ENCODE peak calls at places on chromosomes 12 and 14, in ten cellular contexts. One of them, this sample, is unnamed.
A peak's percentile ranks its signal among the peaks of the same experiment; 100 is the strongest.

GRCh38 chr14:28867571-28867970 is 101.0 kb downstream of the FOXG1 start:
- DNase-seq in psoas muscle: no peak
- DNase-seq in gastrocnemius medialis: no peak
- DNase-seq in small intestine: no peak
- DNase-seq in cardiac muscle cell: no peak
- DNase-seq in right cardiac atrium: no peak
- DNase-seq in fibroblast of lung: peak; percentile 17
- DNase-seq in ovary: no peak
- DNase-seq in aorta: no peak
- DNase-seq in HCT116: no peak
- DNase-seq in this sample: no peak

GRCh38 chr14:89813485-89814080 is 140.9 kb downstream of the EFCAB11 start:
- DNase-seq in psoas muscle: no peak
- DNase-seq in gastrocnemius medialis: no peak
- DNase-seq in small intestine: no peak
- DNase-seq in cardiac muscle cell: peak; percentile 42
- DNase-seq in right cardiac atrium: no peak
- DNase-seq in fibroblast of lung: peak; percentile 52
- DNase-seq in ovary: no peak
- DNase-seq in aorta: peak; percentile 84
- DNase-seq in HCT116: no peak
- DNase-seq in this sample: no peak

GRCh38 chr14:82075566-82075965 is 541.9 kb upstream of the SEL1L start:
- DNase-seq in psoas muscle: no peak
- DNase-seq in gastrocnemius medialis: no peak
- DNase-seq in small intestine: peak; percentile 13
- DNase-seq in cardiac muscle cell: peak; percentile 89
- DNase-seq in right cardiac atrium: peak; percentile 73
- DNase-seq in fibroblast of lung: no peak
- DNase-seq in ovary: peak; percentile 31
- DNase-seq in aorta: peak; percentile 79
- DNase-seq in HCT116: no peak
- DNase-seq in this sample: no peak

GRCh38 chr14:33943081-33943480 is 7.8 kb downstream of the EGLN3 start:
- DNase-seq in psoas muscle: no peak
- DNase-seq in gastrocnemius medialis: no peak
- DNase-seq in small intestine: peak; percentile 74
- DNase-seq in cardiac muscle cell: peak; percentile 28
- DNase-seq in right cardiac atrium: peak; percentile 46
- DNase-seq in fibroblast of lung: no peak
- DNase-seq in ovary: no peak
- DNase-seq in aorta: no peak
- DNase-seq in HCT116: no peak
- DNase-seq in this sample: no peak

GRCh38 chr12:1162083-1162760 is 171.2 kb downstream of the ERC1 start:
- DNase-seq in psoas muscle: no peak
- DNase-seq in gastrocnemius medialis: no peak
- DNase-seq in small intestine: no peak
- DNase-seq in cardiac muscle cell: no peak
- DNase-seq in right cardiac atrium: no peak
- DNase-seq in fibroblast of lung: no peak
- DNase-seq in ovary: no peak
- DNase-seq in aorta: no peak
- DNase-seq in HCT116: no peak
- DNase-seq in this sample: no peak

GRCh38 chr14:72518809-72519377 is 375.0 kb downstream of the DPF3 start:
- DNase-seq in psoas muscle: no peak
- DNase-seq in gastrocnemius medialis: no peak
- DNase-seq in small intestine: peak; percentile 26
- DNase-seq in cardiac muscle cell: no peak
- DNase-seq in right cardiac atrium: no peak
- DNase-seq in fibroblast of lung: no peak
- DNase-seq in ovary: no peak
- DNase-seq in aorta: no peak
- DNase-seq in HCT116: no peak
- DNase-seq in this sample: no peak

GRCh38 chr12:132205271-132206092 is 61.2 kb downstream of the NOC4L start:
- DNase-seq in psoas muscle: no peak
- DNase-seq in gastrocnemius medialis: no peak
- DNase-seq in small intestine: no peak
- DNase-seq in cardiac muscle cell: peak; percentile 14
- DNase-seq in right cardiac atrium: peak; percentile 33
- DNase-seq in fibroblast of lung: no peak
- DNase-seq in ovary: no peak
- DNase-seq in aorta: no peak
- DNase-seq in HCT116: no peak
- DNase-seq in this sample: no peak

GRCh38 chr12:74984631-74985030 is 225.0 kb downstream of the KCNC2 start:
- DNase-seq in psoas muscle: no peak
- DNase-seq in gastrocnemius medialis: no peak
- DNase-seq in small intestine: no peak
- DNase-seq in cardiac muscle cell: no peak
- DNase-seq in right cardiac atrium: no peak
- DNase-seq in fibroblast of lung: no peak
- DNase-seq in ovary: no peak
- DNase-seq in aorta: peak; percentile 72
- DNase-seq in HCT116: no peak
- DNase-seq in this sample: no peak

GRCh38 chr14:104563191-104563741 is 16.3 kb upstream of the C14orf180 start:
- DNase-seq in psoas muscle: no peak
- DNase-seq in gastrocnemius medialis: no peak
- DNase-seq in small intestine: no peak
- DNase-seq in cardiac muscle cell: no peak
- DNase-seq in right cardiac atrium: peak; percentile 48
- DNase-seq in fibroblast of lung: no peak
- DNase-seq in ovary: no peak
- DNase-seq in aorta: no peak
- DNase-seq in HCT116: no peak
- DNase-seq in this sample: no peak

GRCh38 chr12:105330283-105330937 is at the start of gene C12orf75:
- DNase-seq in psoas muscle: peak; percentile 73
- DNase-seq in gastrocnemius medialis: peak; percentile 31
- DNase-seq in small intestine: peak; percentile 76
- DNase-seq in cardiac muscle cell: peak; percentile 89
- DNase-seq in right cardiac atrium: peak; percentile 85
- DNase-seq in fibroblast of lung: peak; percentile 70
- DNase-seq in ovary: peak; percentile 81
- DNase-seq in aorta: peak; percentile 94
- DNase-seq in HCT116: peak; percentile 54
- DNase-seq in this sample: peak; percentile 93

GRCh38 chr14:61642246-61642982 is 52.9 kb upstream of the HIF1A start:
- DNase-seq in psoas muscle: no peak
- DNase-seq in gastrocnemius medialis: no peak
- DNase-seq in small intestine: no peak
- DNase-seq in cardiac muscle cell: no peak
- DNase-seq in right cardiac atrium: no peak
- DNase-seq in fibroblast of lung: peak; percentile 62
- DNase-seq in ovary: no peak
- DNase-seq in aorta: no peak
- DNase-seq in HCT116: no peak
- DNase-seq in this sample: no peak

GRCh38 chr12:91074068-91074819 is 16.4 kb upstream of the KERA start:
- DNase-seq in psoas muscle: no peak
- DNase-seq in gastrocnemius medialis: no peak
- DNase-seq in small intestine: no peak
- DNase-seq in cardiac muscle cell: no peak
- DNase-seq in right cardiac atrium: peak; percentile 30
- DNase-seq in fibroblast of lung: peak; percentile 26
- DNase-seq in ovary: no peak
- DNase-seq in aorta: no peak
- DNase-seq in HCT116: no peak
- DNase-seq in this sample: no peak

GRCh38 chr12:117155278-117156060 is 34.8 kb downstream of the FBXO21 start:
- DNase-seq in psoas muscle: peak; percentile 24
- DNase-seq in gastrocnemius medialis: no peak
- DNase-seq in small intestine: peak; percentile 67
- DNase-seq in cardiac muscle cell: peak; percentile 89
- DNase-seq in right cardiac atrium: peak; percentile 76
- DNase-seq in fibroblast of lung: peak; percentile 26
- DNase-seq in ovary: peak; percentile 76
- DNase-seq in aorta: peak; percentile 83
- DNase-seq in HCT116: peak; percentile 95
- DNase-seq in this sample: peak; percentile 61

GRCh38 chr12:904010-904414 is 45.5 kb downstream of the RAD52 start:
- DNase-seq in psoas muscle: no peak
- DNase-seq in gastrocnemius medialis: no peak
- DNase-seq in small intestine: no peak
- DNase-seq in cardiac muscle cell: no peak
- DNase-seq in right cardiac atrium: no peak
- DNase-seq in fibroblast of lung: no peak
- DNase-seq in ovary: no peak
- DNase-seq in aorta: no peak
- DNase-seq in HCT116: no peak
- DNase-seq in this sample: no peak

GRCh38 chr12:26833692-26834168 is 736 bp upstream of the ITPR2 start:
- DNase-seq in psoas muscle: peak; percentile 31
- DNase-seq in gastrocnemius medialis: no peak
- DNase-seq in small intestine: peak; percentile 76
- DNase-seq in cardiac muscle cell: peak; percentile 44
- DNase-seq in right cardiac atrium: peak; percentile 75
- DNase-seq in fibroblast of lung: peak; percentile 51
- DNase-seq in ovary: peak; percentile 68
- DNase-seq in aorta: peak; percentile 79
- DNase-seq in HCT116: no peak
- DNase-seq in this sample: peak; percentile 65

GRCh38 chr12:120584343-120585149 is 3.3 kb upstream of the POP5 start:
- DNase-seq in psoas muscle: peak; percentile 48
- DNase-seq in gastrocnemius medialis: no peak
- DNase-seq in small intestine: peak; percentile 73
- DNase-seq in cardiac muscle cell: peak; percentile 59
- DNase-seq in right cardiac atrium: peak; percentile 86
- DNase-seq in fibroblast of lung: no peak
- DNase-seq in ovary: peak; percentile 70
- DNase-seq in aorta: peak; percentile 84
- DNase-seq in HCT116: peak; percentile 13
- DNase-seq in this sample: peak; percentile 49

DNA sequence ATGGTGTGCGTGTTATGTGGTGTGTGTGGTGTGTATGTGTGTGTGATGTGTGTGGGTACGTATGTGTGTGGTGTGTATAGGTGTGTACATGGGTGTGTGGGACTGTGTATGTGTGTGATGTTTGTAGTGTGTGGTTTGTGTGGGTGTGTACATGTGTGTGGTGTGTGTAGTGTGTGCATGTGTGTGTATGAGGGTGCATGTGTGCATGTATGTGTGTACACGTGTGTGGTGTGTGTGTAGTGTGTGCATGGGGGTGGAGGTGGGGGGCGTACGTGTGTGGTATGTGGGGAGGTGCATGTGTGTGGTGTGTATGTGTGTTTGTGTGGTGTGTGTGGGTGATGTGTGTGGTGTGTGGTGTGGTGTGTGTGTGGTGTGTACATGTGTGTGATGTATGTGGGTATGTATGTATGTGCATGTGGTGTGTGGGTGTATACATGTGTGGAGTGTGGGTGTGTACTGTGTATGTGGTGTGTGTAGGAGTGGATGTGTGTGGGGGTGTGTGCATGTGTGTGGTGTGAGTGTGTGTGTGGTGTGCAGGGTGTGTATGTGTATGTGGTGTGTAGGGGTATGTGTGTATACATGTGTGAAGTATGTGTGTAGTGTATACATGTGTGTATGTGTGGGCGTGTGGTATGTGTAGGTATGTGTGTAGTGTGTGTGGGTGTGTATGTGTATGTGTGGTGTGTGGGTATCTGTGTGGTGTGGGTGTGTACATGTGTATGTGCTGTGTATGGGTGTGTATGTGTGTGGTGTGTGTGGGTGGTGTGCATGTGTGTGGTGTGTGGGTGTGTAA is 119.8 kb upstream of the GSC start:
- DNase-seq in psoas muscle: no peak
- DNase-seq in gastrocnemius medialis: no peak
- DNase-seq in small intestine: no peak
- DNase-seq in cardiac muscle cell: no peak
- DNase-seq in right cardiac atrium: no peak
- DNase-seq in fibroblast of lung: no peak
- DNase-seq in ovary: no peak
- DNase-seq in aorta: no peak
- DNase-seq in HCT116: no peak
- DNase-seq in this sample: no peak
- H3K27ac ChIP-seq in psoas muscle: no peak overlapping the region
- H3K27ac ChIP-seq in gastrocnemius medialis: no peak overlapping the region
- H3K27ac ChIP-seq in small intestine: no peak overlapping the region
- H3K27ac ChIP-seq in cardiac muscle cell: no peak overlapping the region
- H3K27ac ChIP-seq in right cardiac atrium: no peak overlapping the region
- H3K27ac ChIP-seq in fibroblast of lung: no peak overlapping the region
- H3K27ac ChIP-seq in ovary: no peak overlapping the region
- H3K27ac ChIP-seq in aorta: no peak overlapping the region
- H3K27ac ChIP-seq in HCT116: no peak overlapping the region
- H3K27ac ChIP-seq in this sample: no peak overlapping the region

GRCh38 chr14:68775614-68776126 is 17.2 kb downstream of the ZFP36L1 start:
- DNase-seq in psoas muscle: no peak
- DNase-seq in gastrocnemius medialis: no peak
- DNase-seq in small intestine: no peak
- DNase-seq in cardiac muscle cell: no peak
- DNase-seq in right cardiac atrium: no peak
- DNase-seq in fibroblast of lung: no peak
- DNase-seq in ovary: peak; percentile 14
- DNase-seq in aorta: peak; percentile 43
- DNase-seq in HCT116: no peak
- DNase-seq in this sample: no peak
- H3K4me3 ChIP-seq in psoas muscle: no peak overlapping the region
- H3K4me3 ChIP-seq in gastrocnemius medialis: no peak overlapping the region
- H3K4me3 ChIP-seq in small intestine: no peak overlapping the region
- H3K4me3 ChIP-seq in cardiac muscle cell: no peak overlapping the region
- H3K4me3 ChIP-seq in right cardiac atrium: no peak overlapping the region
- H3K4me3 ChIP-seq in fibroblast of lung: no peak overlapping the region
- H3K4me3 ChIP-seq in ovary: no peak overlapping the region
- H3K4me3 ChIP-seq in aorta: no peak overlapping the region
- H3K4me3 ChIP-seq in HCT116: no peak overlapping the region
- H3K4me3 ChIP-seq in this sample: no peak overlapping the region

GRCh38 chr12:68446896-68447806 is 115.0 kb upstream of the MDM1 start:
- DNase-seq in psoas muscle: no peak
- DNase-seq in gastrocnemius medialis: no peak
- DNase-seq in small intestine: no peak
- DNase-seq in cardiac muscle cell: peak; percentile 23
- DNase-seq in right cardiac atrium: no peak
- DNase-seq in fibroblast of lung: no peak
- DNase-seq in ovary: no peak
- DNase-seq in aorta: no peak
- DNase-seq in HCT116: no peak
- DNase-seq in this sample: no peak
- H3K27ac ChIP-seq in psoas muscle: no peak overlapping the region
- H3K27ac ChIP-seq in gastrocnemius medialis: no peak overlapping the region
- H3K27ac ChIP-seq in small intestine: no peak overlapping the region
- H3K27ac ChIP-seq in cardiac muscle cell: no peak overlapping the region
- H3K27ac ChIP-seq in right cardiac atrium: no peak overlapping the region
- H3K27ac ChIP-seq in fibroblast of lung: no peak overlapping the region
- H3K27ac ChIP-seq in ovary: no peak overlapping the region
- H3K27ac ChIP-seq in aorta: no peak overlapping the region
- H3K27ac ChIP-seq in HCT116: no peak overlapping the region
- H3K27ac ChIP-seq in this sample: no peak overlapping the region

DNA sequence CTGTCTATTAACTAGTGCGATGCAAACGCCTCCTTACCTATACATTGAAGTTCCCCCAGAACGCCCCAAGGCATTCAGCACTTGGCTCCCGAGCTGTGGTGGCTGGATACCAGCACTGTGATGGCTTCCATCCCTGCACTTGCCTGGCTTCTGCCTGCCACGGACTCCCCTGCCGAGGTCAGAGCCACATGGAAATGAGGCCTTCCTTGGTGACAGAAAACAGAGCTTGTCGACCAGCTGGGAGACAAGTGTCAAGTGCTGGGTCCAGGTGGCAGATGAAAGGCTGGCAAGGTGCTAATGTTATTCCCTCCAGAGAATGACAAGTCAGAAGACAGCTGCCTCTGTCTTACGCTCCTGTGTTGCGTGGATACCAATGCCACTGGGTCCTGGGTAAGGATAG is 26.2 kb upstream of the GNG2 start:
- DNase-seq in psoas muscle: no peak
- DNase-seq in gastrocnemius medialis: no peak
- DNase-seq in small intestine: no peak
- DNase-seq in cardiac muscle cell: peak; percentile 58
- DNase-seq in right cardiac atrium: no peak
- DNase-seq in fibroblast of lung: no peak
- DNase-seq in ovary: no peak
- DNase-seq in aorta: no peak
- DNase-seq in HCT116: no peak
- DNase-seq in this sample: no peak
- H3K4me3 ChIP-seq in psoas muscle: no peak overlapping the region
- H3K4me3 ChIP-seq in gastrocnemius medialis: no peak overlapping the region
- H3K4me3 ChIP-seq in small intestine: no peak overlapping the region
- H3K4me3 ChIP-seq in cardiac muscle cell: no peak overlapping the region
- H3K4me3 ChIP-seq in right cardiac atrium: no peak overlapping the region
- H3K4me3 ChIP-seq in fibroblast of lung: no peak overlapping the region
- H3K4me3 ChIP-seq in ovary: no peak overlapping the region
- H3K4me3 ChIP-seq in aorta: no peak overlapping the region
- H3K4me3 ChIP-seq in HCT116: no peak overlapping the region
- H3K4me3 ChIP-seq in this sample: no peak overlapping the region

This sample was measured in CD8-positive, alpha-beta memory T cell.